ENCODE peak calls at places on chromosomes 13 and 19, in eight cellular contexts. L, P, T, C, S, F, X and Y are unnamed samples.

GRCh38 chr19:45512881-45513483 is 5.7 kb downstream of the VASP start:
- DNase-seq in P (no peak), L (no peak), S (no peak), T (no peak), X (no peak), F (no peak), C (no peak), Y (no peak)

GRCh38 chr19:30156646-30157045 is 214.6 kb downstream of the URI1 start:
- DNase-seq in X (no peak), L (no peak), C (no peak), S (no peak), F (no peak), P (no peak), T (no peak), Y (no peak)

GRCh38 chr19:12884627-12884925 is 2.4 kb downstream of the KLF1 start:
- DNase-seq in C (no peak), S (no peak), P (no peak), T (no peak), X (no peak), F (no peak), L (no peak), Y (no peak)

GRCh38 chr13:113920173-113920572 is 53.7 kb downstream of the C13orf46 start:
- DNase-seq in C (no peak), X (no peak), P (no peak), T (no peak), S (no peak), L (no peak), F (no peak), Y (no peak)

GRCh38 chr13:75870397-75870801 is 234.3 kb downstream of the LMO7 start:
- DNase-seq in X (no peak), F (no peak), C (no peak), P (peak), L (peak), T (peak), S (no peak), Y (no peak)

GRCh38 chr19:38004505-38005223 is 97.7 kb downstream of the SIPA1L3 start:
- DNase-seq in T (no peak), L (peak), X (peak), P (peak), S (peak), F (peak), C (peak), Y (peak)

GRCh38 chr13:90918551-90918950 is 428.9 kb upstream of the MIR17HG start:
- DNase-seq in L (no peak), X (no peak), S (no peak), T (no peak), P (no peak), F (no peak), C (no peak), Y (no peak)

GRCh38 chr19:3383121-3383722 is 16.8 kb downstream of the NFIC start:
- DNase-seq in P (no peak), L (no peak), F (no peak), X (no peak), T (no peak), C (peak), S (no peak), Y (peak)

GRCh38 chr13:101309014-101309619 is 107.2 kb downstream of the NALCN start:
- DNase-seq in X (no peak), C (no peak), T (no peak), S (no peak), L (peak), F (no peak), P (no peak), Y (no peak)

GRCh38 chr19:6674868-6675305 is 4.9 kb upstream of the TNFSF14 start:
- DNase-seq in T (peak), S (no peak), L (peak), F (peak), X (no peak), P (no peak), C (peak), Y (peak)

GRCh38 chr19:44582581-44583265 is 30.6 kb upstream of the IGSF23 start:
- DNase-seq in P (peak), C (peak), X (no peak), F (peak), L (no peak), S (no peak), T (peak), Y (no peak)

GRCh38 chr19:10744848-10745293 is 27.0 kb downstream of the DNM2 start:
- DNase-seq in F (no peak), P (no peak), C (no peak), T (no peak), L (no peak), X (no peak), S (no peak), Y (no peak)

GRCh38 chr19:10551698-10552301 is 8.1 kb downstream of the ATG4D start:
- DNase-seq in C (no peak), T (no peak), L (no peak), P (no peak), X (no peak), S (no peak), F (no peak), Y (no peak)

GRCh38 chr19:55283548-55284393 is at the start of gene BRSK1:
- DNase-seq in L (no peak), F (peak), S (no peak), T (peak), P (peak), X (no peak), C (peak), Y (peak)

GRCh38 chr19:55251296-55252081 is 7.3 kb downstream of the PPP6R1 start:
- DNase-seq in L (no peak), X (no peak), S (no peak), F (no peak), P (no peak), T (no peak), C (no peak), Y (no peak)

GRCh38 chr13:94056362-94056990 is 423.0 kb downstream of the DCT start:
- DNase-seq in L (no peak), C (no peak), F (no peak), P (no peak), T (no peak), S (no peak), X (no peak), Y (no peak)

GRCh38 chr19:42635233-42635539 is 40.5 kb upstream of the CEACAM8 start:
- DNase-seq in L (no peak), T (no peak), P (no peak), X (no peak), C (no peak), F (no peak), S (no peak), Y (no peak)

GRCh38 chr19:32748948-32749347 is 29.4 kb downstream of the TDRD12 start:
- DNase-seq in S (no peak), P (no peak), C (no peak), X (no peak), F (no peak), T (no peak), L (no peak), Y (no peak)

GRCh38 chr13:111156421-111156820 is 41.3 kb downstream of the ARHGEF7 start:
- DNase-seq in S (no peak), P (no peak), L (no peak), F (no peak), C (no peak), X (no peak), T (no peak), Y (no peak)

GRCh38 chr13:102598061-102598460 is 1.3 kb downstream of the TPP2 start:
- DNase-seq in X (no peak), P (no peak), C (no peak), S (no peak), T (no peak), L (no peak), F (no peak), Y (no peak)

DNA sequence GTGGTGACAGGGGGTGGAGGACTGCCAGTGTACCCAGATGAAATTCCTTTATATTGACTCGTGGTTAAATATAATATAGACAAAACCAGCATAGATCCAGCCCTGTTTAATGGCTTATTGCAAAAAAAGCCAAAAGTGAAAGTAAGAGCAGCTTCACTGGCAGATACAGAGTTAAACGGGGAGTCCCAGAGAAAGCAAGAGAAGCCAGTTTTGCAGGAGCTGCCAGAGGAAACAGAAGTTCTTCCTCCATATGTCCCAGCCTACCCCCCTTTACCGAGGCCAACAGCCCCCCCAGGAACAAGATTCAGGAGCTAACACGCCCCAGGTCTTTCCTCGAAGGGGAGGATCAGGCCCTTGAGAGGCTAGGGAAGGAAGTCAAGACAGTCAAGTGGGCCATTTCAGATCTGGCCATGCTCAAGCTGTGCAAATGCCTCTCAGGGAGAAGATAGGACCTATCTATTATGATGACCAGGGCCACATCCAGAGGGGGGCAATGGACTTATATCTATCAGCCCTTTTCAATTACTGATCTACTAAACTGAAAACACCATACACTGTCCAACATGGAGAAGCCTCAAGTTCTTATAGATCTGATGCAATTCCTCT is 47.2 kb upstream of the ZNF737 start:
- DNase-seq in P (no peak), S (no peak), L (no peak), T (no peak), X (no peak), F (no peak), C (no peak), Y (no peak)
- H3K27ac ChIP-seq in P (no peak), S (no peak), L (no peak), T (no peak), X (no peak), F (no peak), C (no peak), Y (peak)

GRCh38 chr19:46983097-46983496 is 36.5 kb upstream of the NPAS1 start:
- DNase-seq in S (no peak), L (no peak), C (no peak), T (no peak), P (no peak), F (no peak), X (no peak), Y (no peak)
- H3K27ac ChIP-seq in S (no peak), L (peak), C (peak), T (no peak), P (no peak), F (no peak), X (no peak), Y (no peak)

GRCh38 chr13:19781526-19781925 is 1.2 kb downstream of the PSPC1 start:
- DNase-seq in P (no peak), T (no peak), F (no peak), L (no peak), C (no peak), X (no peak), S (no peak), Y (no peak)
- H3K27ac ChIP-seq in P (peak), T (peak), F (peak), L (peak), C (peak), X (peak), S (no peak), Y (no peak)

GRCh38 chr13:43154839-43155238 is 131.5 kb downstream of the DNAJC15 start:
- DNase-seq in X (no peak), C (no peak), L (no peak), S (no peak), F (no peak), P (no peak), T (no peak), Y (no peak)
- H3K27ac ChIP-seq in X (no peak), C (no peak), L (no peak), S (no peak), F (no peak), P (peak), T (no peak), Y (no peak)

GRCh38 chr13:45336025-45336800 is 4.8 kb downstream of the TPT1 start:
- DNase-seq in P (no peak), L (no peak), S (no peak), C (no peak), X (no peak), T (no peak), F (no peak), Y (no peak)
- H3K27ac ChIP-seq in P (peak), L (peak), S (peak), C (peak), X (peak), T (no peak), F (no peak), Y (no peak)

GRCh38 chr13:20312292-20312691 is 80.2 kb upstream of the GJB6 start:
- DNase-seq in T (no peak), S (no peak), P (no peak), L (no peak), C (no peak), F (no peak), X (no peak), Y (no peak)
- H3K27ac ChIP-seq in T (no peak), S (no peak), P (no peak), L (no peak), C (no peak), F (no peak), X (no peak), Y (no peak)

DNA sequence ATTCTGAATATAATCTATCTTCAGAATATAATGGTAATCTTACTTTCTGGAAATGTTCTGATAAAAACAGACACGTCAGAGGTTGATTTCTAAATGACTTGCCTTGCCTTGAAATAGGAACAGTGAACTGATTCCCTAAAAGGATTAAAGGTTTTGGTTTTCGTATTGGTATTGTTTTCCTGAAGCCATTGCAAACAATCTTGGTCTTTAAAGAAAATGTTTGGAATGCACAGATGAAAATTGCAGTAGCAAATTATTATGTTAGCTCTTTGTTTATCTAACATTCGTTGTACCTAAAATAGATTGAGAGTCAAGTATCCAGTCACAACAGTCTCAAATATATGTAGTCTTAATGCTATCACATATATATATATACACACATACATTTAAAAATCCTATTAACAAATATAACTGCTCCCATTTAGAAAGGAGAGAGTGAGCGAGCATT is 1.7 kb downstream of the ITM2B start:
- DNase-seq in X (no peak), C (no peak), T (no peak), L (no peak), S (no peak), F (no peak), P (no peak), Y (no peak)
- H3K27ac ChIP-seq in X (peak), C (peak), T (peak), L (no peak), S (no peak), F (peak), P (peak), Y (peak)